ENCODE peak calls at places on chromosomes 11 and 22, in seven cellular contexts. B is IMR-90, K is AG04450, T is K562, L is H9, O is tibial artery, G is neural progenitor cell. P is an unnamed sample. For H3K9me3, the result is how much of the 10 kb centered on the place peaks cover.

GRCh38 chr11:61298663-61299244 is 3.6 kb upstream of the VWCE start:
- DNase-seq in B (no peak), K (no peak), T (no peak), L (no peak), O (no peak), G (no peak), P (no peak)

GRCh38 chr11:59172345-59173079 is 580 bp downstream of the DTX4 start:
- DNase-seq in B (no peak), K (no peak), T (no peak), L (peak), O (no peak), G (peak), P (peak)

GRCh38 chr11:13054278-13054677 is 45.2 kb downstream of the RASSF10 start:
- DNase-seq in B (no peak), K (no peak), T (no peak), L (no peak), O (no peak), G (no peak), P (no peak)

GRCh38 chr11:102666331-102666957 is 39.1 kb downstream of the MMP27 start:
- DNase-seq in B (peak), K (peak), T (peak), L (no peak), O (no peak), G (peak), P (no peak)

GRCh38 chr11:117458275-117459120 is 130.8 kb downstream of the CEP164 start:
- DNase-seq in B (no peak), K (no peak), T (no peak), L (no peak), O (no peak), G (no peak), P (peak)

GRCh38 chr11:2450321-2451041 is 5.7 kb downstream of the KCNQ1 start:
- DNase-seq in B (no peak), K (no peak), T (no peak), L (no peak), O (no peak), G (no peak), P (no peak)

GRCh38 chr22:32469799-32470212 is 4.8 kb upstream of the FBXO7 start:
- DNase-seq in B (peak), K (peak), T (peak), L (no peak), O (no peak), G (no peak), P (no peak)

GRCh38 chr22:33119044-33119443 is 60.9 kb upstream of the SYN3 start:
- DNase-seq in B (no peak), K (no peak), T (no peak), L (no peak), O (no peak), G (no peak), P (no peak)

GRCh38 chr11:100269511-100269910 is 417.6 kb upstream of the ARHGAP42 start:
- DNase-seq in B (no peak), K (no peak), T (no peak), L (no peak), O (no peak), G (no peak), P (no peak)

GRCh38 chr22:20552450-20552894 is 45.1 kb downstream of the MED15 start:
- DNase-seq in B (peak), K (no peak), T (no peak), L (no peak), O (peak), G (no peak), P (no peak)

GRCh38 chr11:32065865-32066264 is 25.0 kb upstream of the RCN1 start:
- DNase-seq in B (no peak), K (no peak), T (no peak), L (no peak), O (no peak), G (no peak), P (no peak)

GRCh38 chr11:134036484-134037092 is 32.3 kb upstream of the JAM3 start:
- DNase-seq in B (no peak), K (no peak), T (no peak), L (peak), O (no peak), G (peak), P (no peak)

GRCh38 chr11:134450186-134450585 is 38.1 kb upstream of the B3GAT1 start:
- DNase-seq in B (no peak), K (no peak), T (no peak), L (no peak), O (no peak), G (no peak), P (no peak)

GRCh38 chr22:43976861-43977795 is 21.9 kb downstream of the SAMM50 start:
- DNase-seq in B (no peak), K (no peak), T (no peak), L (no peak), O (no peak), G (no peak), P (no peak)

GRCh38 chr22:21816787-21817496 is 50.5 kb downstream of the MAPK1 start:
- DNase-seq in B (peak), K (peak), T (peak), L (no peak), O (no peak), G (no peak), P (peak)

GRCh38 chr11:126284829-126285228 is 1.9 kb downstream of the TIRAP start:
- DNase-seq in B (peak), K (peak), T (peak), L (no peak), O (peak), G (no peak), P (peak)

GRCh38 chr11:110026823-110027626 is 66.2 kb upstream of the ZC3H12C start:
- DNase-seq in B (peak), K (no peak), T (no peak), L (no peak), O (peak), G (no peak), P (no peak)

GRCh38 chr22:10780281-10780680 is 4747.7 kb upstream of the OR11H1 start:
- DNase-seq in B (no peak), K (no peak), T (no peak), L (no peak), O (no peak), G (no peak), P (no peak)
- H3K9me3 ChIP-seq in B (under half), K (half or more), T (under half), L (half or more), O (under half), G (under half), P (under half)

GRCh38 chr11:20277014-20277413 is 86.5 kb upstream of the HTATIP2 start:
- DNase-seq in B (no peak), K (no peak), T (no peak), L (no peak), O (no peak), G (peak), P (peak)
- H3K27ac ChIP-seq in B (no peak), K (no peak), T (no peak), L (no peak), O (no peak), G (peak), P (peak)

GRCh38 chr22:47373648-47374272 is 611.3 kb downstream of the TBC1D22A start:
- DNase-seq in B (no peak), K (no peak), T (no peak), L (no peak), O (no peak), G (no peak), P (no peak)

GRCh38 chr22:47375621-47376321 is 613.3 kb downstream of the TBC1D22A start:
- DNase-seq in B (no peak), K (no peak), T (no peak), L (no peak), O (no peak), G (no peak), P (no peak)

GRCh38 chr22:47372596-47373385 is 610.3 kb downstream of the TBC1D22A start:
- DNase-seq in B (no peak), K (no peak), T (no peak), L (no peak), O (no peak), G (no peak), P (no peak)

GRCh38 chr22:47374901-47375575 is 612.6 kb downstream of the TBC1D22A start:
- DNase-seq in B (no peak), K (no peak), T (no peak), L (no peak), O (peak), G (no peak), P (no peak)

DNA sequence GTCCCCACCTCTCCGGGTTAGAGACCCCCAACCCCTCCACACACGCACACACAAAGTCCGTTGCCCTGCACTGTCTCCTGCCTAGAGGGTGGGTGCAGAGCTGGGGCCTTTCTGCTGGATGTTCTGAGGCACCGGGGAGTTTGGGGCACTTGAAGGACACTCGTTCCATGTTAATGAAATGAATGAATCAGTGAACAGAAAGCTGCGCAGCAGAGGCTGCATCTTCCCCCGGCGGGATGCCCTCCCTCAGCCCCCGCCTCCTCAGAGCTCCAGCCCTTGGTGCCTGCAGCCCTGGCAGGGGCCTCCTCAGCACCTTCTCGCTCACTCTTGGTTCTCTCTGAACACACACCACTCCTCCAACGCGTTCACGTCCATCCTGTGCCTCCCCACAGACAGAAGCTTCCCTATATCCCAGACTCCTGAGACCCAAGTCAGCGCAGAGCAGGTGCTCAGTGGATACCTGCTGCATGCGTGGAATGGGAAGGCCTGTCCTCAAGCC is 611.9 kb downstream of the TBC1D22A start:
- DNase-seq in B (no peak), K (no peak), T (no peak), L (no peak), O (peak), G (no peak), P (no peak)
- H3K9me3 ChIP-seq in B (under half), K (under half), T (under half), L (half or more), O (under half), G (under half), P (under half)

GRCh38 chr11:34668583-34669053 is 47.7 kb downstream of the EHF start:
- DNase-seq in B (no peak), K (no peak), T (no peak), L (no peak), O (no peak), G (no peak), P (no peak)
- H3K27ac ChIP-seq in B (no peak), K (no peak), T (no peak), L (no peak), O (no peak), G (no peak), P (no peak)

P was measured in SJCRH30.